ENCODE peak calls at places on chromosome 15, in seven cellular contexts. W is body of pancreas, Q is stomach, Z is breast epithelium, M is IMR-90, D is transverse colon, O is H1. X is an unnamed sample.

GRCh38 chr15:36903922-36904479 is 196.3 kb downstream of the MEIS2 start:
- DNase-seq in W (no peak), Q (no peak), Z (peak; percentile 73), M (no peak), D (no peak), O (no peak), X (no peak)

GRCh38 chr15:72554471-72555425 is 80.6 kb downstream of the ARIH1 start:
- DNase-seq in W (no peak), Q (no peak), Z (no peak), M (peak; percentile 84), D (no peak), O (no peak), X (no peak)

GRCh38 chr15:79834496-79834895 is 62.3 kb downstream of the MTHFS start:
- DNase-seq in W (no peak), Q (peak; percentile 39), Z (no peak), M (no peak), D (no peak), O (no peak), X (no peak)

GRCh38 chr15:48059786-48060185 is 61.0 kb upstream of the SLC24A5 start:
- DNase-seq in W (peak; percentile 14), Q (peak; percentile 68), Z (no peak), M (peak; percentile 14), D (no peak), O (no peak), X (no peak)

GRCh38 chr15:80755884-80756283 is 23.3 kb upstream of the CEMIP start:
- DNase-seq in W (no peak), Q (no peak), Z (no peak), M (no peak), D (no peak), O (no peak), X (no peak)

GRCh38 chr15:100775581-100776185 is 103.9 kb upstream of the ALDH1A3 start:
- DNase-seq in W (no peak), Q (no peak), Z (no peak), M (no peak), D (no peak), O (no peak), X (no peak)

GRCh38 chr15:69595009-69595825 is 142.6 kb downstream of the RPLP1 start:
- DNase-seq in W (peak; percentile 71), Q (peak; percentile 80), Z (no peak), M (no peak), D (peak; percentile 15), O (no peak), X (peak; percentile 55)

GRCh38 chr15:90697180-90697579 is 20.0 kb upstream of the BLM start:
- DNase-seq in W (no peak), Q (no peak), Z (no peak), M (no peak), D (no peak), O (no peak), X (no peak)

GRCh38 chr15:25092661-25093060 is 137.9 kb downstream of the SNRPN start:
- DNase-seq in W (no peak), Q (no peak), Z (no peak), M (peak; percentile 4), D (no peak), O (no peak), X (no peak)

GRCh38 chr15:61784734-61785133 is 275.5 kb downstream of the VPS13C start:
- DNase-seq in W (no peak), Q (no peak), Z (no peak), M (no peak), D (no peak), O (no peak), X (no peak)

GRCh38 chr15:51622269-51623180 is at the start of gene DMXL2:
- DNase-seq in W (peak; percentile 85), Q (peak; percentile 83), Z (peak; percentile 70), M (peak; percentile 85), D (peak; percentile 82), O (peak; percentile 66), X (peak; percentile 91)

GRCh38 chr15:60590935-60591490 is 112.1 kb upstream of the ICE2 start:
- DNase-seq in W (peak; percentile 65), Q (peak; percentile 55), Z (peak; percentile 61), M (peak; percentile 36), D (peak; percentile 55), O (no peak), X (peak; percentile 86)

GRCh38 chr15:93312891-93313486 is 224.0 kb upstream of the RGMA start:
- DNase-seq in W (no peak), Q (no peak), Z (no peak), M (no peak), D (no peak), O (no peak), X (no peak)
- H3K4me3 ChIP-seq in W (no peak overlapping the region), Q (no peak overlapping the region), Z (no peak overlapping the region), M (no peak overlapping the region), D (no peak overlapping the region), O (no peak overlapping the region), X (no peak overlapping the region)

GRCh38 chr15:77528968-77529319 is 103.8 kb downstream of the LINGO1 start:
- DNase-seq in W (no peak), Q (no peak), Z (no peak), M (no peak), D (no peak), O (no peak), X (no peak)
- H3K27ac ChIP-seq in W (no peak overlapping the region), Q (no peak overlapping the region), Z (no peak overlapping the region), M (no peak overlapping the region), D (no peak overlapping the region), O (no peak overlapping the region), X (no peak overlapping the region)

GRCh38 chr15:89177116-89177515 is 44.3 kb downstream of the RLBP1 start:
- DNase-seq in W (no peak), Q (no peak), Z (no peak), M (no peak), D (no peak), O (no peak), X (no peak)
- TF ChIP-seq POLR2A in W (no peak), Q (no peak), Z (no peak), M (no peak), D (no peak), O (no peak), X (no peak)

GRCh38 chr15:76962337-76963013 is 30.9 kb downstream of the RCN2 start:
- DNase-seq in W (no peak), Q (no peak), Z (no peak), M (no peak), D (no peak), O (no peak), X (no peak)
- H3K4me3 ChIP-seq in W (no peak overlapping the region), Q (no peak overlapping the region), Z (no peak overlapping the region), M (no peak overlapping the region), D (no peak overlapping the region), O (no peak overlapping the region), X (no peak overlapping the region)

GRCh38 chr15:39629376-39629775 is 48.5 kb downstream of the THBS1 start:
- DNase-seq in W (no peak), Q (no peak), Z (no peak), M (peak; percentile 43), D (peak; percentile 71), O (no peak), X (no peak)

GRCh38 chr15:39627456-39628130 is 46.7 kb downstream of the THBS1 start:
- DNase-seq in W (no peak), Q (no peak), Z (no peak), M (no peak), D (no peak), O (no peak), X (no peak)

GRCh38 chr15:39628131-39628482 is 47.2 kb downstream of the THBS1 start:
- DNase-seq in W (no peak), Q (no peak), Z (no peak), M (no peak), D (no peak), O (no peak), X (no peak)

GRCh38 chr15:39629906-39630305 is 49.0 kb downstream of the THBS1 start:
- DNase-seq in W (no peak), Q (no peak), Z (no peak), M (no peak), D (no peak), O (no peak), X (no peak)

DNA sequence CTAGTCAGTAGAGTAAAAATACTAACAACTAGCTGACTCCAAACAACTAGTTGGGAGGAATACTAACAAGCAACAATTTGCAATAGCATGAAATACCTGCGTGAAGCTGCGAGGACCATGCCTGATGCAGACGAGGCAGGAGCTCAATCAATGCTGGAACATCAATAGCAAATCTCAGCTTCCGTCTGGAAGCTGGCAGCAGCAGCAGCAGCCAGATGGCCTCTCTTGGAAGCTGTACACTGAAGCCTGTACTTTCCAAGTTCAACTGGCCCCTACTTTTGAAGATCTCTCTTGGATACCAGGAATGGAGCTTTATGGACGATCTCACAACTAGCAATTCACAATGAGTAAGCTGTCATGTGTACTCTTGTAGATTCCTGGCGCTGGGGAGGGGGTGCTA is 47.9 kb downstream of the THBS1 start:
- DNase-seq in W (no peak), Q (no peak), Z (no peak), M (peak; percentile 10), D (no peak), O (no peak), X (no peak)
- H3K27ac ChIP-seq in W (no peak overlapping the region), Q (no peak overlapping the region), Z (peak overlapping the region; percentile 54), M (no peak overlapping the region), D (peak overlapping the region; percentile 79), O (no peak overlapping the region), X (no peak overlapping the region)